ENCODE peak calls at places on chromosomes 5 and 9, in seven cellular contexts. N is PC-9, F is mammary epithelial cell, M is GM23248, B is HCT116, K is MM.1S, H is A673. O is an unnamed sample.

GRCh38 chr5:14413331-14413750 is 168.3 kb upstream of the OTULINL start:
- DNase-seq in M (no peak), B (no peak), F (no peak), N (no peak), K (no peak), H (no peak), O (no peak)

GRCh38 chr9:10112798-10113197 is 500.0 kb downstream of the PTPRD start:
- DNase-seq in H (no peak), B (no peak), F (no peak), M (no peak), N (no peak), K (no peak), O (no peak)

GRCh38 chr9:127140842-127141675 is 18.6 kb upstream of the ANGPTL2 start:
- DNase-seq in B (no peak), F (no peak), H (no peak), M (no peak), K (no peak), N (no peak), O (no peak)

GRCh38 chr5:40841068-40841805 is at the start of gene CARD6:
- DNase-seq in H (peak), F (no peak), K (no peak), N (peak), B (no peak), M (peak), O (no peak)

GRCh38 chr5:24644757-24645156 is at the start of gene CDH10:
- DNase-seq in F (peak), M (peak), B (no peak), N (peak), H (peak), K (no peak), O (peak)

GRCh38 chr5:91978221-91978882 is 595.2 kb upstream of the ARRDC3 start:
- DNase-seq in K (no peak), F (no peak), N (no peak), M (no peak), H (no peak), B (no peak), O (no peak)

GRCh38 chr5:69334793-69335268 is 2.2 kb upstream of the CCDC125 start:
- DNase-seq in N (peak), M (peak), H (peak), B (peak), K (peak), F (peak), O (peak)

GRCh38 chr5:174204914-174205313 is 159.4 kb downstream of the NSG2 start:
- DNase-seq in B (no peak), H (no peak), M (no peak), N (no peak), F (peak), K (no peak), O (peak)

GRCh38 chr5:153713913-153714312 is 223.4 kb downstream of the GRIA1 start:
- DNase-seq in M (no peak), H (no peak), N (no peak), B (no peak), K (no peak), F (no peak), O (peak)

GRCh38 chr5:72325566-72326297 is 5.6 kb downstream of the PTCD2 start:
- DNase-seq in M (peak), H (no peak), K (no peak), F (peak), B (no peak), N (no peak), O (no peak)

GRCh38 chr9:114051281-114051680 is 26.8 kb downstream of the AMBP start:
- DNase-seq in M (no peak), N (no peak), H (no peak), K (no peak), F (no peak), B (no peak), O (no peak)

GRCh38 chr9:107169796-107170195 is 113.3 kb upstream of the RAD23B start:
- DNase-seq in B (no peak), H (no peak), K (no peak), N (no peak), M (peak), F (no peak), O (no peak)

GRCh38 chr9:100058699-100059579 is 39.9 kb downstream of the ERP44 start:
- DNase-seq in K (peak), F (no peak), N (no peak), M (no peak), B (no peak), H (no peak), O (no peak)

GRCh38 chr9:28808042-28808441 is 1234.8 kb upstream of the C9orf72 start:
- DNase-seq in B (no peak), F (peak), H (peak), K (no peak), N (no peak), M (no peak), O (no peak)

GRCh38 chr5:147361441-147362175 is 126.8 kb downstream of the STK32A start:
- DNase-seq in B (no peak), K (no peak), H (no peak), M (no peak), N (no peak), F (no peak), O (no peak)

GRCh38 chr9:131400627-131401026 is 6.7 kb downstream of the PRRC2B start:
- DNase-seq in H (no peak), K (no peak), N (no peak), B (no peak), M (no peak), F (no peak), O (no peak)

GRCh38 chr5:56861893-56862485 is 46.6 kb downstream of the MAP3K1 start:
- DNase-seq in F (peak), B (no peak), N (no peak), M (no peak), H (no peak), K (no peak), O (no peak)

GRCh38 chr5:135317286-135317685 is 81.7 kb downstream of the MACROH2A1 start:
- DNase-seq in B (no peak), F (no peak), N (no peak), M (no peak), H (no peak), K (no peak), O (no peak)

GRCh38 chr9:121744687-121745395 is 93.4 kb downstream of the DAB2IP start:
- DNase-seq in F (peak), K (no peak), M (peak), N (no peak), B (no peak), H (no peak), O (peak)

GRCh38 chr5:170737591-170737990 is 45.9 kb upstream of the GABRP start:
- DNase-seq in F (no peak), M (no peak), H (no peak), B (no peak), K (no peak), N (no peak), O (no peak)

GRCh38 chr5:40233268-40233667 is 446.4 kb upstream of the PTGER4 start:
- DNase-seq in H (no peak), B (no peak), N (no peak), K (no peak), M (peak), F (no peak), O (no peak)

GRCh38 chr5:108507631-108508030 is 125.7 kb upstream of the FBXL17 start:
- DNase-seq in N (no peak), B (no peak), K (no peak), H (no peak), M (no peak), F (no peak), O (no peak)
- TF ChIP-seq EZH2 in N (no peak), B (no peak), K (no peak), H (no peak), M (no peak), F (no peak), O (no peak)

DNA sequence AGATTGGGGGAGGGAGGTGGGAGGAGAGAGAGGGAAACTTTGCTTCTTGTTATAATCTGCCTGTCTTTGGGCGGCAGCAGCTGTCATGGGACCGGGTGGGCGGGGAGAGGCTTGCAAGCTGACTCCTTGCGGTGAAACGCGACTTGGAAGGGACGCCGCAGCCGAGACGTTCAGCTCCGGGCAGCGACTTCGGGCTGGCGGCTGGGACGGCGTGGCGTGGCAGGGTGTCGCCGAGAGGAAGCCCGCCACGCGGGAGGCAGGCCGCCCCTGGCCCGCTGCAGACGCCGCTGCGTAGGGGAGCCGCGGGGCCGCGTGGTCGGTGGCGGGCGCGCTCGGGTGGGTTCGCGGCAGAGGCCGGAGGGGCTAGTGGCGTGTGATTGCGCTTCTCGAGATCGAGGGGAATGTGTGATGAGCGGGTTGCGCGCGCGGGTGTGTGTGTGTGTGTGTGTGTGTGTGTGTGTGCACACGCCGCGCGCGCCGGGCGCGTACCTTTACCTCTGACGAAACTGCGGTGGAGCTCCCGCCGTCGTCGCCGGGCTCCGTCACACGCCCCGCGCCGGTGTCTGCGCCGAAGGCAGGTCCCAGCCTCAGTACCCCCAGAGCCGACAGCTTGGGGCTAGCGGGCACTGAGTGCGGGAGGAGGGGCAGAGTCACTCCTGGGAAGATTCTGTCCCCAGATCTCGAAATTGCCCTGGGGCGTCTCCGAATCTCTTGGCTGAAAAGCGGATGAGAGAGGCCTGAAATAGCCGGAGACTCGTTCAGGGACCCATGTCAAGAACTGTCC is 1.7 kb downstream of the PPARGC1B start:
- DNase-seq in K (peak), H (peak), F (peak), B (peak), N (peak), M (peak), O (peak)
- TF ChIP-seq EZH2 in K (no peak), H (no peak), F (no peak), B (no peak), N (no peak), M (peak), O (no peak)

GRCh38 chr5:110002652-110003051 is 312.9 kb downstream of the MAN2A1 start:
- DNase-seq in K (no peak), H (no peak), N (no peak), M (no peak), F (no peak), B (no peak), O (no peak)
- TF ChIP-seq EZH2 in K (no peak), H (no peak), N (no peak), M (no peak), F (no peak), B (no peak), O (no peak)

GRCh38 chr9:137167752-137168574 is 1.9 kb downstream of the LRRC26 start:
- DNase-seq in N (peak), M (no peak), H (no peak), B (no peak), K (no peak), F (no peak), O (peak)

GRCh38 chr9:137167113-137167751 is 2.6 kb downstream of the LRRC26 start:
- DNase-seq in B (no peak), N (no peak), F (no peak), H (no peak), M (peak), K (no peak), O (peak)

GRCh38 chr9:137165250-137165836 is 4.5 kb downstream of the LRRC26 start:
- DNase-seq in H (no peak), F (no peak), N (no peak), B (no peak), K (no peak), M (no peak), O (no peak)

GRCh38 chr9:137164370-137165249 is 5.2 kb downstream of the LRRC26 start:
- DNase-seq in B (no peak), F (no peak), M (no peak), N (no peak), K (no peak), H (no peak), O (no peak)

GRCh38 chr9:137166242-137167112 is 3.4 kb downstream of the LRRC26 start:
- DNase-seq in K (no peak), N (no peak), H (no peak), F (no peak), M (no peak), B (no peak), O (no peak)
- TF ChIP-seq EZH2 in K (no peak), N (no peak), H (peak), F (peak), M (peak), B (no peak), O (no peak)

GRCh38 chr9:116939605-116940004 is 252.5 kb downstream of the TRIM32 start:
- DNase-seq in H (no peak), N (no peak), F (no peak), B (no peak), K (no peak), M (no peak), O (no peak)
- TF ChIP-seq EZH2 in H (no peak), N (no peak), F (no peak), B (no peak), K (no peak), M (no peak), O (no peak)

O was measured in GM23338.